ENCODE peak calls at places on chromosome 7, in six cellular contexts. J is H7, I is RWPE1, B is progenitor cell of endocrine pancreas, O is SHP77 treated with DMSO at 0.1 percent for 48 hours, C is LoVo. G is an unnamed sample.
A peak's percentile ranks its signal among the peaks of the same experiment; 100 is the strongest.

GRCh38 chr7:37028909-37029440 is 304.7 kb upstream of the AOAH start:
- DNase-seq in J (no peak), I (no peak), B (no peak), O (no peak), C (no peak), G (no peak)

GRCh38 chr7:100544386-100544785 is 5.4 kb downstream of the AGFG2 start:
- DNase-seq in J (no peak), I (no peak), B (no peak), O (no peak), C (no peak), G (no peak)

GRCh38 chr7:150417239-150417638 is 33.2 kb upstream of the GIMAP8 start:
- DNase-seq in J (peak; percentile 17), I (no peak), B (no peak), O (no peak), C (no peak), G (no peak)

GRCh38 chr7:117715784-117716445 is 157.3 kb downstream of the CTTNBP2 start:
- DNase-seq in J (peak; percentile 44), I (peak; percentile 42), B (peak; percentile 16), O (peak; percentile 2), C (peak; percentile 88), G (peak; percentile 64)

GRCh38 chr7:98254951-98255610 is 3.0 kb upstream of the TECPR1 start:
- DNase-seq in J (no peak), I (no peak), B (no peak), O (no peak), C (no peak), G (no peak)

GRCh38 chr7:2668401-2668800 is 19.6 kb upstream of the AMZ1 start:
- DNase-seq in J (no peak), I (no peak), B (no peak), O (no peak), C (no peak), G (no peak)

GRCh38 chr7:111264111-111264868 is 173.4 kb downstream of the LRRN3 start:
- DNase-seq in J (no peak), I (no peak), B (no peak), O (no peak), C (no peak), G (no peak)

GRCh38 chr7:100211342-100211780 is 8.4 kb upstream of the PVRIG start:
- DNase-seq in J (no peak), I (no peak), B (no peak), O (no peak), C (no peak), G (no peak)

GRCh38 chr7:100686201-100686821 is 7.7 kb downstream of the GIGYF1 start:
- DNase-seq in J (peak; percentile 60), I (no peak), B (no peak), O (no peak), C (no peak), G (no peak)

GRCh38 chr7:37942934-37943610 is 22.6 kb downstream of the EPDR1 start:
- DNase-seq in J (peak; percentile 29), I (no peak), B (no peak), O (no peak), C (peak; percentile 87), G (peak; percentile 54)

GRCh38 chr7:152733286-152733934 is 26.1 kb upstream of the ACTR3B start:
- DNase-seq in J (no peak), I (no peak), B (no peak), O (no peak), C (peak; percentile 41), G (peak; percentile 15)

GRCh38 chr7:37320140-37320839 is 128.4 kb downstream of the ELMO1 start:
- DNase-seq in J (no peak), I (no peak), B (no peak), O (no peak), C (no peak), G (no peak)

GRCh38 chr7:159036916-159037605 is 107.6 kb downstream of the VIPR2 start:
- DNase-seq in J (peak; percentile 71), I (no peak), B (no peak), O (no peak), C (no peak), G (no peak)

GRCh38 chr7:38756521-38756920 is 125.3 kb upstream of the AMPH start:
- DNase-seq in J (no peak), I (peak; percentile 17), B (no peak), O (no peak), C (no peak), G (no peak)

GRCh38 chr7:14691597-14692203 is 210.9 kb downstream of the DGKB start:
- DNase-seq in J (peak; percentile 51), I (peak; percentile 5), B (peak; percentile 54), O (no peak), C (peak; percentile 47), G (peak; percentile 68)

GRCh38 chr7:14414274-14414986 is 425.0 kb upstream of the ETV1 start:
- DNase-seq in J (no peak), I (no peak), B (no peak), O (no peak), C (no peak), G (no peak)

GRCh38 chr7:92051655-92052054 is 82.6 kb downstream of the CYP51A1 start:
- DNase-seq in J (no peak), I (no peak), B (no peak), O (no peak), C (no peak), G (no peak)

GRCh38 chr7:98387544-98388226 is 13.2 kb downstream of the BAIAP2L1 start:
- DNase-seq in J (no peak), I (no peak), B (no peak), O (no peak), C (no peak), G (no peak)

GRCh38 chr7:94445696-94446194 is 51.0 kb downstream of the COL1A2 start:
- DNase-seq in J (no peak), I (no peak), B (no peak), O (no peak), C (no peak), G (no peak)

GRCh38 chr7:28410628-28411578 is 1.4 kb upstream of the CREB5 start:
- DNase-seq in J (peak; percentile 56), I (no peak), B (peak; percentile 10), O (no peak), C (no peak), G (peak; percentile 61)

GRCh38 chr7:132899833-132900232 is 182.1 kb downstream of the CHCHD3 start:
- DNase-seq in J (no peak), I (no peak), B (no peak), O (no peak), C (no peak), G (no peak)

GRCh38 chr7:371779-372545 is 82.0 kb downstream of the FOXL3 start:
- DNase-seq in J (peak; percentile 62), I (no peak), B (no peak), O (no peak), C (no peak), G (no peak)

GRCh38 chr7:134458341-134458805 is 527 bp downstream of the AKR1B1 start:
- DNase-seq in J (peak; percentile 86), I (peak; percentile 53), B (peak; percentile 51), O (peak; percentile 9), C (no peak), G (peak; percentile 82)

GRCh38 chr7:100577507-100577906 is 3.8 kb upstream of the SAP25 start:
- DNase-seq in J (peak; percentile 29), I (no peak), B (no peak), O (no peak), C (no peak), G (no peak)

GRCh38 chr7:106433377-106433776 is 148.6 kb upstream of the NAMPT start:
- DNase-seq in J (no peak), I (no peak), B (no peak), O (no peak), C (no peak), G (no peak)

GRCh38 chr7:46559194-46559576 is 638.1 kb upstream of the IGFBP3 start:
- DNase-seq in J (no peak), I (peak; percentile 13), B (no peak), O (no peak), C (peak; percentile 33), G (no peak)

GRCh38 chr7:81819861-81820260 is 50.0 kb upstream of the HGF start:
- DNase-seq in J (no peak), I (no peak), B (no peak), O (no peak), C (no peak), G (no peak)

GRCh38 chr7:149126662-149127321 is 668 bp upstream of the ZNF425 start:
- DNase-seq in J (no peak), I (peak; percentile 27), B (peak; percentile 28), O (peak; percentile 33), C (peak; percentile 23), G (peak; percentile 30)

GRCh38 chr7:28362812-28363211 is 49.5 kb upstream of the CREB5 start:
- DNase-seq in J (no peak), I (no peak), B (no peak), O (no peak), C (no peak), G (no peak)

GRCh38 chr7:3307437-3307836 is 6.4 kb downstream of the SDK1 start:
- DNase-seq in J (no peak), I (no peak), B (no peak), O (no peak), C (no peak), G (no peak)

GRCh38 chr7:157604661-157605381 is 268.0 kb downstream of the DNAJB6 start:
- DNase-seq in J (no peak), I (no peak), B (no peak), O (no peak), C (no peak), G (no peak)

GRCh38 chr7:12957487-12957886 is 270.1 kb downstream of the ARL4A start:
- DNase-seq in J (no peak), I (no peak), B (no peak), O (no peak), C (no peak), G (no peak)

GRCh38 chr7:90597879-90598278 is 1.8 kb downstream of the CDK14 start:
- DNase-seq in J (no peak), I (peak; percentile 1), B (no peak), O (no peak), C (no peak), G (no peak)

GRCh38 chr7:43766564-43766963 is 8.1 kb downstream of the BLVRA start:
- DNase-seq in J (peak; percentile 44), I (no peak), B (no peak), O (no peak), C (no peak), G (peak; percentile 27)

GRCh38 chr7:105015631-105015965 is 1.6 kb downstream of the KMT2E start:
- DNase-seq in J (peak; percentile 33), I (peak; percentile 28), B (no peak), O (no peak), C (peak; percentile 33), G (peak; percentile 76)

GRCh38 chr7:75572814-75573213 is 80.7 kb downstream of the SPDYE5 start:
- DNase-seq in J (no peak), I (no peak), B (no peak), O (no peak), C (no peak), G (no peak)

GRCh38 chr7:47651355-47652317 is 69.7 kb upstream of the TNS3 start:
- DNase-seq in J (no peak), I (peak; percentile 42), B (no peak), O (no peak), C (no peak), G (no peak)

GRCh38 chr7:47873767-47874166 is 74.5 kb downstream of the PKD1L1 start:
- DNase-seq in J (no peak), I (no peak), B (no peak), O (no peak), C (peak; percentile 54), G (no peak)

G was measured in neural progenitor cell.